ENCODE peak calls at places on chromosomes 1 and 21, in seven cellular contexts. K is SK-N-MC, W is fibroblast of lung, Z is adrenal gland, S is heart left ventricle, F is aorta, C is Peyer's patch. B is an unnamed sample. For H3K36me3, the result is how much of the 10 kb centered on the place peaks cover.

GRCh38 chr1:210907406-210907805 is 226.5 kb downstream of the KCNH1 start:
- DNase-seq in W (no peak), C (no peak), F (no peak), S (no peak), Z (no peak), K (no peak), B (no peak)

GRCh38 chr1:6295910-6296309 is 35.0 kb upstream of the GPR153 start:
- DNase-seq in Z (no peak), F (no peak), K (no peak), S (no peak), W (no peak), C (no peak), B (no peak)

GRCh38 chr1:86596891-86597290 is 50.0 kb downstream of the CLCA4 start:
- DNase-seq in S (no peak), C (no peak), Z (no peak), F (no peak), K (no peak), W (peak), B (no peak)

GRCh38 chr1:86866665-86867064 is 47.3 kb downstream of the SELENOF start:
- DNase-seq in S (no peak), C (no peak), F (no peak), Z (no peak), W (peak), K (no peak), B (no peak)

GRCh38 chr1:59020151-59020997 is 236.5 kb upstream of the JUN start:
- DNase-seq in S (peak), F (peak), K (no peak), W (peak), C (peak), Z (peak), B (peak)

GRCh38 chr1:116375165-116375883 is 2.3 kb downstream of the ATP1A1 start:
- DNase-seq in K (no peak), S (no peak), Z (no peak), F (no peak), C (no peak), W (no peak), B (no peak)

GRCh38 chr1:181396811-181397210 is 86.5 kb upstream of the CACNA1E start:
- DNase-seq in C (no peak), S (no peak), Z (no peak), F (no peak), W (no peak), K (no peak), B (no peak)

GRCh38 chr1:54604051-54604450 is 19.3 kb downstream of the FAM151A start:
- DNase-seq in S (no peak), Z (no peak), F (no peak), K (no peak), C (no peak), W (no peak), B (no peak)

GRCh38 chr1:154975409-154976205 is 1.1 kb downstream of the CKS1B start:
- DNase-seq in C (peak), Z (peak), S (peak), K (no peak), W (peak), F (peak), B (peak)

DNA sequence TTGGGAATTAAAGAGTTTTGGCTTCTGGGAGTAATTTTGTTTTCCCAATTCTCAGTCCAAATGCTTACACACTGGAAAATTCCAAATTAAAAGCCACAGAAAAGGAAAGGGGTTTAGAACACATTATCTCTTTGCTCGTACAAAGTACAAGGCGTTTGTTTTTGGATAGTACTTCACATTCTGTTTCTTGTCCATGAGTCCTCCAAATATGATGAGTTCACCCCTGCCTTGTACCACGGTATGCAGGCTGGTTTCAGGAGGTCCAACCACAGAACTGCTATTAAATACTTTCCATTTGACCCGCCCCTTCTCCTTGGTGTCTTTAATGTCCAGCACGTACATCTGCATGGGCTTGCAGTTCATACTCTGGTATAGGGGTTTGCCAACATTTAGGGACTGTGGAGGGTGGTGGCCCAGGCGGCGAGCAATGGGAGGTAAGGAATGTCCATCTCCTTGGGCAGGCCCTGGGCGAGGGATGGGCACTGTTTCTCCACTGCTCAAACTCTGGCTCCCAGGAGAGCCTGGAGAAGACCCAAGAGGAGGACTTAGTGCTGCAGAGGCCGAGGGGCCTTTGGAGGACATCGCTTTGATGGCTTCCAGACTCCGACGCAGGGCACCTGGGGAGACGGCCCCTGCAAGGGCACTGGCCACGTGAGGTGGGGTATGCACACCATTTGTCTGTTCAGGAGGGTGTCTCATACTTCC is 13.7 kb upstream of the CPLANE2 start:
- DNase-seq in F (no peak), S (no peak), C (no peak), K (no peak), Z (no peak), W (peak), B (no peak)
- H3K36me3 ChIP-seq in F (under half), S (half or more), C (under half), K (under half), Z (under half), W (under half), B (under half)

DNA sequence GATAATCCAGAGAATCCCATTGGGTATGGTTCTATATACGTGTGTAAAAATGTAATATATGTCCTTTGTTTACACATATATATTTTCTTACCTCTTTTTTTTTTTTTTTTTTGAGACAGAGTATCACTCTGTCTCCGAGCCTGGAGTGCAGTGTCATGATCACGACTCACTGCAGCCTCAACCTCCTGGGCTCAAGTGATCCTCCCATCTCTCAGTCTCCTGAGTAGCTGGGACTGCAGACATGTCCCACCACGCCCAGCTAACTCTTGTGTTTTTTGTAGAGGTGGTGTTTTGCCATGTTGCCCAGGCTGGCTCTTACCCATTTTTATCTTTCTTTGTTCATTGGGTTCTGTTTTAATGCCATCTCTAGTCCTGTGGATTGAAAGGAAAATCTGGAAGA is 59.5 kb downstream of the ZBTB17 start:
- DNase-seq in K (no peak), C (no peak), F (no peak), W (peak), Z (no peak), S (no peak), B (no peak)
- H3K36me3 ChIP-seq in K (half or more), C (under half), F (under half), W (under half), Z (under half), S (half or more), B (under half)

DNA sequence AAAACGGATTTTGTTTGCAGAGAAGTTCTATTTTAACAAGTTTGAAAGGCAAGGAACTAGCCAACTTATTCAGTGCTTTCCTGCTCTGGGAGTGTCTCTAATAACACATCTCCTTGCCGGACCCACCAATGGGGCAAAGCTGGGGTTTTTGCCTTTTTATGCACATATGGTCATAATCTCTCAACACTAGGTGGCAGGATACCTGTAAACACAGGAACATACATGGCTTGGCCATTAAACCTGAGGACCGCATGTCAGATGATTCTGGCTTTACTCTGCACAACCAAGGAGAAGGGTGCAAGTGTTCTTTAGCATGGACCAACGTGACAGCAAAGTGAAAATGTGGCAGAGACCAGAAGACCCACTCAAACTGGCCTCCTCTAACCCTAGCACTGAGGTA is 4.9 kb downstream of the TMEM9 start:
- DNase-seq in K (no peak), F (no peak), C (no peak), W (peak), S (no peak), Z (no peak), B (no peak)
- H3K36me3 ChIP-seq in K (half or more), F (under half), C (under half), W (under half), S (half or more), Z (under half), B (under half)

GRCh38 chr1:945910-946565 is 13.0 kb downstream of the NOC2L start:
- DNase-seq in W (no peak), S (no peak), K (no peak), F (no peak), Z (no peak), C (no peak), B (no peak)
- H3K36me3 ChIP-seq in W (under half), S (half or more), K (half or more), F (under half), Z (under half), C (under half), B (under half)

GRCh38 chr1:7912743-7913557 is 27.7 kb downstream of the TNFRSF9 start:
- DNase-seq in K (no peak), S (no peak), C (peak), F (no peak), Z (no peak), W (no peak), B (no peak)

GRCh38 chr1:7915826-7916225 is 24.8 kb downstream of the TNFRSF9 start:
- DNase-seq in K (no peak), Z (no peak), C (no peak), F (no peak), S (no peak), W (no peak), B (no peak)

GRCh38 chr1:7912145-7912544 is 28.5 kb downstream of the TNFRSF9 start:
- DNase-seq in Z (no peak), S (no peak), W (no peak), F (no peak), K (no peak), C (no peak), B (no peak)

GRCh38 chr1:7919880-7920279 is 20.8 kb downstream of the TNFRSF9 start:
- DNase-seq in C (no peak), S (no peak), K (no peak), F (no peak), W (no peak), Z (no peak), B (no peak)

GRCh38 chr1:7916431-7916830 is 24.2 kb downstream of the TNFRSF9 start:
- DNase-seq in F (no peak), K (no peak), Z (no peak), W (no peak), S (no peak), C (no peak), B (no peak)
- H3K36me3 ChIP-seq in F (under half), K (under half), Z (under half), W (under half), S (under half), C (under half), B (under half)

GRCh38 chr1:16142383-16142995 is 13.4 kb downstream of the EPHA2 start:
- DNase-seq in K (no peak), C (no peak), F (no peak), W (no peak), Z (no peak), S (no peak), B (no peak)
- H3K36me3 ChIP-seq in K (under half), C (under half), F (under half), W (under half), Z (under half), S (under half), B (under half)

GRCh38 chr1:53126495-53126894 is 15.9 kb downstream of the SLC1A7 start:
- DNase-seq in W (no peak), Z (no peak), F (peak), C (no peak), S (no peak), K (no peak), B (no peak)

GRCh38 chr1:53125623-53126360 is 16.6 kb downstream of the SLC1A7 start:
- DNase-seq in C (no peak), W (no peak), F (peak), S (no peak), Z (no peak), K (no peak), B (no peak)

GRCh38 chr1:53123462-53124129 is 18.8 kb downstream of the SLC1A7 start:
- DNase-seq in S (peak), F (peak), K (no peak), C (no peak), Z (no peak), W (peak), B (no peak)

GRCh38 chr1:53122847-53123461 is 19.5 kb downstream of the SLC1A7 start:
- DNase-seq in K (no peak), W (no peak), C (no peak), Z (no peak), F (no peak), S (no peak), B (no peak)

GRCh38 chr1:53125122-53125521 is 17.3 kb downstream of the SLC1A7 start:
- DNase-seq in S (no peak), C (no peak), F (peak), Z (no peak), W (no peak), K (no peak), B (no peak)
- H3K36me3 ChIP-seq in S (under half), C (under half), F (under half), Z (under half), W (under half), K (under half), B (under half)

GRCh38 chr21:42414928-42415769 is 11.4 kb downstream of the UBASH3A start:
- DNase-seq in K (no peak), Z (peak), W (peak), C (peak), S (no peak), F (no peak), B (peak)
- H3K36me3 ChIP-seq in K (under half), Z (under half), W (under half), C (under half), S (under half), F (under half), B (half or more)

DNA sequence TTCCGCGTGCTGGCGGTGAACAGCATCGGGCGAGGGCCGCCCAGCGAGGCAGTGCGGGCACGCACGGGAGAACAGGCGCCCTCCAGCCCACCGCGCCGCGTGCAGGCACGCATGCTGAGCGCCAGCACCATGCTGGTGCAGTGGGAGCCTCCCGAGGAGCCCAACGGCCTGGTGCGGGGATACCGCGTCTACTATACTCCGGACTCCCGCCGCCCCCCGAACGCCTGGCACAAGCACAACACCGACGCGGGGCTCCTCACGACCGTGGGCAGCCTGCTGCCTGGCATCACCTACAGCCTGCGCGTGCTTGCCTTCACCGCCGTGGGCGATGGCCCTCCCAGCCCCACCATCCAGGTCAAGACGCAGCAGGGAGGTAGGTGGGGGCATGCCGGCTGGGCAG is 58.8 kb upstream of the KDM4A start:
- DNase-seq in F (no peak), W (no peak), S (no peak), C (no peak), K (no peak), Z (no peak), B (no peak)
- H3K36me3 ChIP-seq in F (under half), W (under half), S (under half), C (under half), K (under half), Z (under half), B (under half)

DNA sequence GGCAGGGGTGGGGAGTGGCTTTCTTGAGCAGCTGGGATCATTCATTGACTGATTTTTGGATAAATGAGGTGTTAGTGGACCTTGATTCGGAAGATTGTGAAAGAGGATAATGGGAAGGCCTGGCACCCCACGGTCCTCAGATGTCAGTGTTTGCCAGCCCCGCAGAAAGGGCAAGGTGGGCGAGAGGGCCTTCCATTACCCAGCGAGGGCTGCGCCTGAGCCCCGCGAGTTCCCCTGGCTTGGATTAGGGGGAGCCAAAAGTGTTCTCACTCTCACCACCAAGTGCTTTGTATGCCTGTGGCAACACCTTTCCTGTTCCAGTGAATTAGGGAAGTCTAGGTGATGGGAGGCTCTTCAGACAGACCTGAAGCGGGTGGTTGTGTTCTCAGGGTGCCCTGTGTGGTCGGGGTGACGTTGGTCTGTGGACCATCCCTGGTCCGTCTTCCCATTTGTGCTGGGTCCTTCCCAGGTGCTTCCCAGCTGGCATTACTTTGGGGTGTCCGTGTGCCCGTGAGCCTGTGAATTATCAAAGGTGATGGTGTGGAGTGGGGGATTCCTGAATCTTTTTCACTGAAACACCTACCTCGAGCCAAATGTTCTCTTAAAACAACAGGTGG is 36.7 kb downstream of the COQ8A start:
- DNase-seq in C (no peak), Z (no peak), W (no peak), K (no peak), F (no peak), S (no peak), B (no peak)
- H3K36me3 ChIP-seq in C (under half), Z (under half), W (under half), K (under half), F (under half), S (under half), B (under half)